ENCODE peak calls at places on chromosomes 5 and 9, in nine cellular contexts. One of them, this sample, is unnamed. For H3K4me1, the result is how much of the 10 kb centered on the place peaks cover.

GRCh38 chr5:149802008-149802407 is 71.9 kb downstream of the PPARGC1B start:
- DNase-seq in left ventricle myocardium inferior: peak
- DNase-seq in mesenchymal stem cell: no peak
- DNase-seq in IMR-90: no peak
- DNase-seq in stomach: no peak
- DNase-seq in breast epithelium: no peak
- DNase-seq in astrocyte: no peak
- DNase-seq in upper lobe of left lung: no peak
- DNase-seq in spleen: no peak
- DNase-seq in this sample: no peak

GRCh38 chr5:122311400-122311887 is 593 bp upstream of the SNCAIP start:
- DNase-seq in left ventricle myocardium inferior: no peak
- DNase-seq in mesenchymal stem cell: no peak
- DNase-seq in IMR-90: no peak
- DNase-seq in stomach: no peak
- DNase-seq in breast epithelium: no peak
- DNase-seq in astrocyte: no peak
- DNase-seq in upper lobe of left lung: peak
- DNase-seq in spleen: no peak
- DNase-seq in this sample: no peak

GRCh38 chr5:62115009-62115408 is 191.0 kb upstream of the KIF2A start:
- DNase-seq in left ventricle myocardium inferior: no peak
- DNase-seq in mesenchymal stem cell: peak
- DNase-seq in IMR-90: no peak
- DNase-seq in stomach: no peak
- DNase-seq in breast epithelium: no peak
- DNase-seq in astrocyte: no peak
- DNase-seq in upper lobe of left lung: no peak
- DNase-seq in spleen: no peak
- DNase-seq in this sample: no peak

GRCh38 chr5:135715267-135716050 is 119.0 kb upstream of the SLC25A48 start:
- DNase-seq in left ventricle myocardium inferior: no peak
- DNase-seq in mesenchymal stem cell: no peak
- DNase-seq in IMR-90: no peak
- DNase-seq in stomach: no peak
- DNase-seq in breast epithelium: no peak
- DNase-seq in astrocyte: no peak
- DNase-seq in upper lobe of left lung: no peak
- DNase-seq in spleen: no peak
- DNase-seq in this sample: no peak

GRCh38 chr5:147434049-147434448 is 75.8 kb downstream of the DPYSL3 start:
- DNase-seq in left ventricle myocardium inferior: no peak
- DNase-seq in mesenchymal stem cell: no peak
- DNase-seq in IMR-90: no peak
- DNase-seq in stomach: no peak
- DNase-seq in breast epithelium: no peak
- DNase-seq in astrocyte: no peak
- DNase-seq in upper lobe of left lung: no peak
- DNase-seq in spleen: no peak
- DNase-seq in this sample: no peak

GRCh38 chr5:128965638-128966302 is 482 bp downstream of the SLC27A6 start:
- DNase-seq in left ventricle myocardium inferior: no peak
- DNase-seq in mesenchymal stem cell: no peak
- DNase-seq in IMR-90: no peak
- DNase-seq in stomach: no peak
- DNase-seq in breast epithelium: no peak
- DNase-seq in astrocyte: no peak
- DNase-seq in upper lobe of left lung: peak
- DNase-seq in spleen: peak
- DNase-seq in this sample: peak

GRCh38 chr5:136802382-136802781 is 437.0 kb upstream of the TRPC7 start:
- DNase-seq in left ventricle myocardium inferior: no peak
- DNase-seq in mesenchymal stem cell: no peak
- DNase-seq in IMR-90: peak
- DNase-seq in stomach: no peak
- DNase-seq in breast epithelium: no peak
- DNase-seq in astrocyte: no peak
- DNase-seq in upper lobe of left lung: no peak
- DNase-seq in spleen: no peak
- DNase-seq in this sample: peak

GRCh38 chr5:31827862-31828261 is 188.9 kb downstream of the PDZD2 start:
- DNase-seq in left ventricle myocardium inferior: no peak
- DNase-seq in mesenchymal stem cell: peak
- DNase-seq in IMR-90: peak
- DNase-seq in stomach: no peak
- DNase-seq in breast epithelium: no peak
- DNase-seq in astrocyte: peak
- DNase-seq in upper lobe of left lung: no peak
- DNase-seq in spleen: no peak
- DNase-seq in this sample: no peak

GRCh38 chr9:131335356-131335755 is 45.8 kb downstream of the PLPP7 start:
- DNase-seq in left ventricle myocardium inferior: peak
- DNase-seq in mesenchymal stem cell: no peak
- DNase-seq in IMR-90: no peak
- DNase-seq in stomach: no peak
- DNase-seq in breast epithelium: no peak
- DNase-seq in astrocyte: no peak
- DNase-seq in upper lobe of left lung: no peak
- DNase-seq in spleen: peak
- DNase-seq in this sample: peak

GRCh38 chr9:93886911-93887310 is 68.2 kb downstream of the BARX1 start:
- DNase-seq in left ventricle myocardium inferior: no peak
- DNase-seq in mesenchymal stem cell: no peak
- DNase-seq in IMR-90: no peak
- DNase-seq in stomach: no peak
- DNase-seq in breast epithelium: no peak
- DNase-seq in astrocyte: no peak
- DNase-seq in upper lobe of left lung: no peak
- DNase-seq in spleen: no peak
- DNase-seq in this sample: no peak

GRCh38 chr5:127521138-127521770 is 3.8 kb downstream of the PRRC1 start:
- DNase-seq in left ventricle myocardium inferior: no peak
- DNase-seq in mesenchymal stem cell: no peak
- DNase-seq in IMR-90: no peak
- DNase-seq in stomach: no peak
- DNase-seq in breast epithelium: no peak
- DNase-seq in astrocyte: no peak
- DNase-seq in upper lobe of left lung: no peak
- DNase-seq in spleen: no peak
- DNase-seq in this sample: no peak

GRCh38 chr9:3023449-3023848 is 179.6 kb upstream of the PUM3 start:
- DNase-seq in left ventricle myocardium inferior: no peak
- DNase-seq in mesenchymal stem cell: no peak
- DNase-seq in IMR-90: no peak
- DNase-seq in stomach: no peak
- DNase-seq in breast epithelium: no peak
- DNase-seq in astrocyte: no peak
- DNase-seq in upper lobe of left lung: no peak
- DNase-seq in spleen: no peak
- DNase-seq in this sample: no peak

GRCh38 chr9:123358181-123358894 is 2.3 kb downstream of the CRB2 start:
- DNase-seq in left ventricle myocardium inferior: no peak
- DNase-seq in mesenchymal stem cell: no peak
- DNase-seq in IMR-90: no peak
- DNase-seq in stomach: no peak
- DNase-seq in breast epithelium: no peak
- DNase-seq in astrocyte: no peak
- DNase-seq in upper lobe of left lung: no peak
- DNase-seq in spleen: no peak
- DNase-seq in this sample: no peak

GRCh38 chr5:181059297-181060230 is 19.5 kb downstream of the BTNL9 start:
- DNase-seq in left ventricle myocardium inferior: no peak
- DNase-seq in mesenchymal stem cell: no peak
- DNase-seq in IMR-90: no peak
- DNase-seq in stomach: no peak
- DNase-seq in breast epithelium: no peak
- DNase-seq in astrocyte: no peak
- DNase-seq in upper lobe of left lung: peak
- DNase-seq in spleen: no peak
- DNase-seq in this sample: no peak

GRCh38 chr5:58208674-58209073 is 251.2 kb downstream of the PLK2 start:
- DNase-seq in left ventricle myocardium inferior: no peak
- DNase-seq in mesenchymal stem cell: no peak
- DNase-seq in IMR-90: no peak
- DNase-seq in stomach: no peak
- DNase-seq in breast epithelium: no peak
- DNase-seq in astrocyte: no peak
- DNase-seq in upper lobe of left lung: no peak
- DNase-seq in spleen: no peak
- DNase-seq in this sample: no peak

GRCh38 chr5:97231025-97231636 is 48.1 kb upstream of the RIOK2 start:
- DNase-seq in left ventricle myocardium inferior: no peak
- DNase-seq in mesenchymal stem cell: peak
- DNase-seq in IMR-90: peak
- DNase-seq in stomach: no peak
- DNase-seq in breast epithelium: peak
- DNase-seq in astrocyte: peak
- DNase-seq in upper lobe of left lung: no peak
- DNase-seq in spleen: no peak
- DNase-seq in this sample: peak

GRCh38 chr5:145941677-145942130 is 5.3 kb downstream of the SH3RF2 start:
- DNase-seq in left ventricle myocardium inferior: no peak
- DNase-seq in mesenchymal stem cell: peak
- DNase-seq in IMR-90: peak
- DNase-seq in stomach: no peak
- DNase-seq in breast epithelium: no peak
- DNase-seq in astrocyte: peak
- DNase-seq in upper lobe of left lung: no peak
- DNase-seq in spleen: no peak
- DNase-seq in this sample: no peak

GRCh38 chr5:14669975-14670374 is 5.5 kb downstream of the OTULIN start:
- DNase-seq in left ventricle myocardium inferior: no peak
- DNase-seq in mesenchymal stem cell: no peak
- DNase-seq in IMR-90: peak
- DNase-seq in stomach: no peak
- DNase-seq in breast epithelium: no peak
- DNase-seq in astrocyte: peak
- DNase-seq in upper lobe of left lung: no peak
- DNase-seq in spleen: no peak
- DNase-seq in this sample: no peak

GRCh38 chr5:128927644-128928043 is 37.6 kb upstream of the SLC27A6 start:
- DNase-seq in left ventricle myocardium inferior: no peak
- DNase-seq in mesenchymal stem cell: no peak
- DNase-seq in IMR-90: no peak
- DNase-seq in stomach: no peak
- DNase-seq in breast epithelium: no peak
- DNase-seq in astrocyte: no peak
- DNase-seq in upper lobe of left lung: no peak
- DNase-seq in spleen: no peak
- DNase-seq in this sample: no peak

GRCh38 chr9:117704024-117704575 is at the start of gene TLR4:
- DNase-seq in left ventricle myocardium inferior: peak
- DNase-seq in mesenchymal stem cell: peak
- DNase-seq in IMR-90: no peak
- DNase-seq in stomach: peak
- DNase-seq in breast epithelium: peak
- DNase-seq in astrocyte: peak
- DNase-seq in upper lobe of left lung: peak
- DNase-seq in spleen: peak
- DNase-seq in this sample: peak

GRCh38 chr5:119328753-119329602 is 26.8 kb upstream of the TNFAIP8 start:
- DNase-seq in left ventricle myocardium inferior: no peak
- DNase-seq in mesenchymal stem cell: peak
- DNase-seq in IMR-90: peak
- DNase-seq in stomach: no peak
- DNase-seq in breast epithelium: no peak
- DNase-seq in astrocyte: peak
- DNase-seq in upper lobe of left lung: peak
- DNase-seq in spleen: no peak
- DNase-seq in this sample: no peak
- H3K4me1 ChIP-seq in left ventricle myocardium inferior: under half
- H3K4me1 ChIP-seq in mesenchymal stem cell: under half
- H3K4me1 ChIP-seq in IMR-90: under half
- H3K4me1 ChIP-seq in stomach: under half
- H3K4me1 ChIP-seq in breast epithelium: under half
- H3K4me1 ChIP-seq in astrocyte: under half
- H3K4me1 ChIP-seq in upper lobe of left lung: under half
- H3K4me1 ChIP-seq in spleen: half or more
- H3K4me1 ChIP-seq in this sample: under half

DNA sequence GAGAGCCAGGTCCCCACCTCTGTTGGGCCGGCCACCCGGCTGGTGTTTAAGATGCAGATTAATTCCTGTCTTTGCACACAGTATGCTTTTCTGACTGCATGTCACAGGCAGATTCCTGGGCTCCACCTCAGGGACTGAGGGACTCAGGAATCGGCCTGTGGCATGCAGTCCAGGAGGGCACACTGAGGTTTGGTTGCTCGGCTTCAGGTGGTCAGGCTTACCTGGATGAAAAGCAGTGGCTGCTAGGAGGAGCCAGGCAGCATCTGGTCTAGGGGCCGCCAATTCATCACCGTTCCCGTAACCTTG is 1.1 kb downstream of the WDR5 start:
- DNase-seq in left ventricle myocardium inferior: no peak
- DNase-seq in mesenchymal stem cell: no peak
- DNase-seq in IMR-90: no peak
- DNase-seq in stomach: no peak
- DNase-seq in breast epithelium: no peak
- DNase-seq in astrocyte: no peak
- DNase-seq in upper lobe of left lung: no peak
- DNase-seq in spleen: no peak
- DNase-seq in this sample: no peak
- H3K27ac ChIP-seq in left ventricle myocardium inferior: peak
- H3K27ac ChIP-seq in mesenchymal stem cell: no peak
- H3K27ac ChIP-seq in IMR-90: peak
- H3K27ac ChIP-seq in stomach: no peak
- H3K27ac ChIP-seq in breast epithelium: no peak
- H3K27ac ChIP-seq in astrocyte: peak
- H3K27ac ChIP-seq in upper lobe of left lung: peak
- H3K27ac ChIP-seq in spleen: no peak
- H3K27ac ChIP-seq in this sample: no peak

GRCh38 chr5:40687316-40687715 is 7.6 kb downstream of the PTGER4 start:
- DNase-seq in left ventricle myocardium inferior: no peak
- DNase-seq in mesenchymal stem cell: no peak
- DNase-seq in IMR-90: no peak
- DNase-seq in stomach: no peak
- DNase-seq in breast epithelium: no peak
- DNase-seq in astrocyte: no peak
- DNase-seq in upper lobe of left lung: no peak
- DNase-seq in spleen: no peak
- DNase-seq in this sample: no peak
- H3K4me3 ChIP-seq in left ventricle myocardium inferior: peak
- H3K4me3 ChIP-seq in mesenchymal stem cell: no peak
- H3K4me3 ChIP-seq in IMR-90: no peak
- H3K4me3 ChIP-seq in stomach: no peak
- H3K4me3 ChIP-seq in breast epithelium: no peak
- H3K4me3 ChIP-seq in astrocyte: no peak
- H3K4me3 ChIP-seq in upper lobe of left lung: peak
- H3K4me3 ChIP-seq in spleen: no peak
- H3K4me3 ChIP-seq in this sample: no peak

DNA sequence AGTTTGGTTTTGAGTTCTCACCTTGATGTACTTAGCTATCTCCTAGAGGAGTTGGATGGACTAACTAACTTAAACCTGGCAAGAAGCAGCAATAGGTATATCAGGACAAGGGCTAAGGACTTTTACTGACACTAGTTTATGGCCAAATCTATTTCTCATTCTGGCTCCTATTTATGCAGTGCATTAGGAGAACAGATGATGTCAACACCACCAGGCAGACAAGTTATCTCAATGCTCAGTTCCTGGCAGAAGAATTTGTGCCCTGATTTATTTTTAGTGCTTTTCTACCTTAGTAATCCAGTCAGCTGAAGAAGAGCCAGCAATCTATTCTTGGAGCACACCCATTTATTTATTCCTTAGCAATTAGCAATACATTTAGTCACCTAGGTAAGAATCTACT is 30.7 kb upstream of the MYOT start:
- DNase-seq in left ventricle myocardium inferior: no peak
- DNase-seq in mesenchymal stem cell: no peak
- DNase-seq in IMR-90: peak
- DNase-seq in stomach: no peak
- DNase-seq in breast epithelium: no peak
- DNase-seq in astrocyte: peak
- DNase-seq in upper lobe of left lung: no peak
- DNase-seq in spleen: no peak
- DNase-seq in this sample: peak
- H3K4me1 ChIP-seq in left ventricle myocardium inferior: half or more
- H3K4me1 ChIP-seq in mesenchymal stem cell: under half
- H3K4me1 ChIP-seq in IMR-90: under half
- H3K4me1 ChIP-seq in stomach: under half
- H3K4me1 ChIP-seq in breast epithelium: under half
- H3K4me1 ChIP-seq in astrocyte: under half
- H3K4me1 ChIP-seq in upper lobe of left lung: under half
- H3K4me1 ChIP-seq in spleen: under half
- H3K4me1 ChIP-seq in this sample: under half

This sample was measured in testis.